ENCODE peak calls at places on chromosome 20, in six cellular contexts. M is upper lobe of left lung, E is GM12878, J is K562, P is A549, V is HepG2. C is an unnamed sample.

GRCh38 chr20:48717095-48717958 is 110.5 kb downstream of the PREX1 start:
- ATAC-seq in J (no peak), E (peak; percentile 18), V (no peak), P (no peak), M (no peak), C (no peak)

GRCh38 chr20:25398363-25399037 is 7.9 kb upstream of the ABHD12 start:
- ATAC-seq in E (no peak), J (no peak), P (no peak), M (no peak), V (peak; percentile 35), C (no peak)

GRCh38 chr20:47664068-47664437 is 121.2 kb downstream of the SULF2 start:
- ATAC-seq in J (peak; percentile 47), E (peak; percentile 14), M (peak; percentile 3), V (peak; percentile 8), P (peak; percentile 2), C (no peak)

GRCh38 chr20:51972031-51972430 is 169.7 kb upstream of the SALL4 start:
- ATAC-seq in M (no peak), J (no peak), P (no peak), E (no peak), V (no peak), C (no peak)

GRCh38 chr20:24452498-24453133 is 16.8 kb upstream of the SYNDIG1 start:
- ATAC-seq in M (no peak), V (peak; percentile 75), J (no peak), P (peak; percentile 16), E (no peak), C (no peak)

GRCh38 chr20:9262653-9263194 is 193.8 kb downstream of the PLCB4 start:
- ATAC-seq in M (no peak), J (no peak), E (no peak), P (no peak), V (no peak), C (no peak)

GRCh38 chr20:43716757-43717615 is 9.8 kb downstream of the GTSF1L start:
- ATAC-seq in V (no peak), E (no peak), J (peak; percentile 20), P (no peak), M (no peak), C (no peak)

GRCh38 chr20:20637998-20638397 is 74.4 kb downstream of the RALGAPA2 start:
- ATAC-seq in V (no peak), P (no peak), J (peak; percentile 84), M (no peak), E (no peak), C (no peak)

GRCh38 chr20:34629342-34629741 is 47.5 kb downstream of the PIGU start:
- ATAC-seq in V (no peak), E (no peak), J (no peak), M (no peak), P (no peak), C (peak; percentile 46)

GRCh38 chr20:42046686-42047085 is 428.5 kb upstream of the CHD6 start:
- ATAC-seq in P (no peak), M (no peak), J (no peak), E (no peak), V (no peak), C (no peak)

GRCh38 chr20:52410182-52410647 is 218.6 kb upstream of the ZFP64 start:
- ATAC-seq in P (no peak), M (peak; percentile 91), E (no peak), V (no peak), J (peak; percentile 31), C (peak; percentile 84)

GRCh38 chr20:56222945-56223344 is 25.6 kb upstream of the MC3R start:
- ATAC-seq in E (no peak), V (no peak), P (no peak), J (no peak), M (no peak), C (no peak)

GRCh38 chr20:34549291-34549928 is 9.1 kb upstream of the MAP1LC3A start:
- ATAC-seq in V (peak; percentile 41), E (peak; percentile 57), P (peak; percentile 37), J (peak; percentile 50), M (no peak), C (no peak)

GRCh38 chr20:50586531-50587232 is 76.5 kb downstream of the PTPN1 start:
- ATAC-seq in V (peak; percentile 15), E (no peak), P (no peak), M (no peak), J (peak; percentile 7), C (no peak)

GRCh38 chr20:19890358-19891117 is 126.6 kb upstream of the NAA20 start:
- ATAC-seq in V (no peak), J (no peak), E (no peak), P (no peak), M (no peak), C (no peak)

GRCh38 chr20:50335105-50335504 is 144.5 kb downstream of the CEBPB start:
- ATAC-seq in E (peak; percentile 55), M (no peak), V (peak; percentile 69), P (peak; percentile 75), J (peak; percentile 98), C (no peak)

GRCh38 chr20:36777152-36777551 is 3.6 kb upstream of the DSN1 start:
- ATAC-seq in E (no peak), M (no peak), P (no peak), J (no peak), V (no peak), C (no peak)

GRCh38 chr20:61966492-61967244 is 99.0 kb downstream of the TAF4 start:
- ATAC-seq in J (peak; percentile 46), M (peak; percentile 14), E (no peak), V (peak; percentile 63), P (peak; percentile 3), C (no peak)

GRCh38 chr20:61965606-61966491 is 99.8 kb downstream of the TAF4 start:
- ATAC-seq in P (no peak), J (peak; percentile 75), E (peak; percentile 62), M (peak; percentile 20), V (peak; percentile 46), C (no peak)

GRCh38 chr20:61963885-61964674 is 101.6 kb downstream of the TAF4 start:
- ATAC-seq in E (no peak), J (no peak), V (no peak), M (no peak), P (no peak), C (no peak)

GRCh38 chr20:61963149-61963548 is 102.5 kb downstream of the TAF4 start:
- ATAC-seq in V (no peak), M (no peak), P (no peak), J (no peak), E (no peak), C (no peak)

DNA sequence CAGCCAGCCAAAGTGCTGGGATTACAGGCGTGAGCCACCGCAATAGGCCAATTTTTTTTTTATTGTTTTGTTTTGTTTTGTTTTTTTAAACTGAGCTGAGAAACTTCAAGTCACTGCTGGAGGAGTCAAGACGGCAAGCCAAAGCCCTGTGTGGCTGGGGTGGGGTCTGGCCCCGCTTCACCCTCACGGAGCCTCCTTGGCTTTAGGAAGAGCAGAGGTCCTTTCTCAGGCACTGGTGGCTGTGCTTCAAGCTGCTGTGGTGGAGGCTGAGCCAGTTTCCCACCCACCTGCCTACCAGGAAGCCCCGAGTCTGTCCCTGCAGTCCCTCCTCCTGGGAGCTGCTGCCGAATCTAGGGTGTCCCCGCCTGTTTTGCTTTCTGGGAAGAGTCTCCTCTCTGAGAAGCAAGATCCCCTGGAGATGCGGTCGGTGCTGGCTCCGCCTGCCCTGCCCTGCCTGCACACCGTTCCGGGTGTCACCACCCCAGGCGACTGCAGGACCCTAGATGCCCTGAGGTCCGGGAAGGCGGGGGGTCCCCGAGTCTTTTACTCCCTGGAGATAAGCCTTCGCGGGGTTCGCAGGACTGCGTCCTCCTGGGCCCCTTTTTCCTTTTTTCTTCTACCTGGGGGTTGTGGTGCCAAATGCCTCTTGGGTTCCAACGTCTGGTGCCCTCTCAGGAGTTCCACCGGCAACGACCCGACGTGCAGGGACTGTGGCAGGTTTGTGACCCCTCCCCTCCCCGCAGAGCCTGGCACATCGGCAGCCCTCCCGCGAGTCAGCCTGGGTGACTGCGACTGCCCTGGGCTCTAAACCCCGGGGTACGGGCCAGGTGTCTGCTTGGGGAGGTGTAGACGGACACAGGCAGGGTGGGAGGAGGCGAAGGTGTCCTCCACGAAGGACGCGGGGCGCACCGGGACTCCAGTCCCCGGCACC is 100.7 kb downstream of the TAF4 start:
- ATAC-seq in V (peak; percentile 14), E (no peak), J (peak; percentile 17), P (peak; percentile 16), M (no peak), C (no peak)
- H3K4me3 ChIP-seq in V (no peak overlapping the region), E (no peak overlapping the region), J (no peak overlapping the region), P (no peak overlapping the region), M (no peak overlapping the region), C (no peak overlapping the region)

GRCh38 chr20:3377644-3378043 is 29.8 kb downstream of the DNAAF9 start:
- ATAC-seq in J (no peak), V (no peak), P (no peak), E (no peak), M (no peak), C (no peak)

GRCh38 chr20:3380228-3381070 is 27.0 kb downstream of the DNAAF9 start:
- ATAC-seq in P (no peak), M (no peak), E (no peak), J (no peak), V (no peak), C (no peak)

GRCh38 chr20:3382836-3383235 is 24.6 kb downstream of the DNAAF9 start:
- ATAC-seq in M (no peak), P (no peak), E (no peak), J (no peak), V (no peak), C (no peak)

GRCh38 chr20:3374296-3374695 is 33.2 kb downstream of the DNAAF9 start:
- ATAC-seq in M (no peak), V (no peak), J (no peak), E (no peak), P (no peak), C (no peak)

GRCh38 chr20:3378138-3378537 is 29.3 kb downstream of the DNAAF9 start:
- ATAC-seq in M (peak; percentile 16), J (no peak), E (no peak), V (no peak), P (no peak), C (peak; percentile 28)
- H3K27ac ChIP-seq in M (peak overlapping the region; percentile 53), J (no peak overlapping the region), E (no peak overlapping the region), V (no peak overlapping the region), P (no peak overlapping the region), C (no peak overlapping the region)

GRCh38 chr20:54234991-54235390 is 27.1 kb downstream of the PFDN4 start:
- ATAC-seq in E (no peak), P (no peak), M (no peak), V (no peak), J (no peak), C (no peak)

GRCh38 chr20:54237544-54237943 is 29.7 kb downstream of the PFDN4 start:
- ATAC-seq in M (no peak), P (no peak), J (no peak), V (no peak), E (no peak), C (no peak)
- TF ChIP-seq EP300 in M (no peak), P (no peak), J (no peak), V (no peak), E (no peak), C (no peak)

DNA sequence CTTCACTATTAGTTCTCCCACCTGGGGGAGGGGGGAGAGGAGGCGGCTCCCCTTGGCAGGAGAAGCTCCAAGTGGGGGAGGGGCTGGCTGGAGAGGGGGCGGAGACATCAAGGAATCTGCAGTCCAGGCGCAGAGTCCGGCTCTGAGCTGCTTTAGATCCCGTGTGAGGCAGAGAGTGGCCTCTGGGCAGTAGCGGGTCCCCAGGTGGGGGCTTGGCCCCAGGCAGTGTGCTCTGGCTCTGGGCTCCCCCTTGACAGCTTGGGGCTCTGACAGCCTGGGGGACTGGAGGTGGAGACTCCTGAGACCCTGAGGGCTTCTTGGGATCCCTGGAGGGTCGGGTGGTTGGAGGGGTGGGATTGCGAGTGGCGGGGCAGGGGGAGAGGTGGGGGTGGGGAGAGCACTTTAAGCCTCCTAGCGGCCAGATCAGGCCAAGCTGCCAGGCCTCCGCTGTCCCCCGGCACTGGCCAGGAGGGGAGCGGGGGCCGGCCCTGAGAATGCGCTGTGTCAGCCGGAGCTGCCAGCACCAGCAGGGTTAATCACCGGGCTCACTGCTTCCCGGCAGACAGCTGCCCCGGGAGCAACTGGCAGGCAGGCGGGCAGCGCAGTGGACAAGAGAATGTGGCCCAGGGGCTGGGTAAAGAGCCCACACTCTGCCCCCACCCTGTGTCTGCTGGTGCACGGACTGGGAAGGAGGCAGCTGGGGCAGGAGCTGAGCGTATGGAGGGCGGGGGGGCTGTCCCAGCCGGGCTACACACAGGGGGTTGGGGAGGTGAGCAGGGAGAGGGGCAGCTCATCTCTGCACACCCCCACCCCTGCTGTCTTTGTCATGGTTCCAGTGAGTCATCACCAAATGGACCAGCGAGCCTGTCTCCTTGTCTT is 1.8 kb upstream of the LAMA5 start:
- ATAC-seq in P (peak; percentile 48), E (peak; percentile 53), V (peak; percentile 63), J (peak; percentile 58), M (peak; percentile 2), C (peak; percentile 9)
- H3K4me3 ChIP-seq in P (peak overlapping the region; percentile 100), E (no peak overlapping the region), V (peak overlapping the region; percentile 65), J (no peak overlapping the region), M (peak overlapping the region; percentile 94), C (peak overlapping the region; percentile 93)

C was measured in gastroesophageal sphincter.